ENCODE peak calls at places on chromosomes 7 and 10, in ten cellular contexts. G is choroid plexus epithelial cell, K is prostate gland, E is GM23338, C is brain microvascular endothelial cell, A is uterus, B is bronchial epithelial cell, O is lower leg skin, Q is keratinocyte, H is lung. R is an unnamed sample.

GRCh38 chr7:31058122-31058521 is 6.0 kb downstream of the ADCYAP1R1 start:
- DNase-seq in G (no peak), Q (no peak), E (no peak), A (no peak), B (peak; percentile 23), O (no peak), K (no peak), C (peak; percentile 12), H (no peak), R (no peak)

GRCh38 chr10:15802375-15802949 is 57.8 kb downstream of the MINDY3 start:
- DNase-seq in E (no peak), C (no peak), A (no peak), H (no peak), G (peak; percentile 36), B (no peak), Q (no peak), O (no peak), K (no peak), R (no peak)

GRCh38 chr10:14659626-14660196 is 115.0 kb downstream of the FAM107B start:
- DNase-seq in E (no peak), A (no peak), O (no peak), B (no peak), Q (no peak), C (no peak), H (no peak), G (peak; percentile 30), K (no peak), R (no peak)

GRCh38 chr7:16740623-16740953 is 13.0 kb upstream of the TSPAN13 start:
- DNase-seq in E (no peak), H (no peak), Q (no peak), A (no peak), B (no peak), C (no peak), K (no peak), G (no peak), O (no peak), R (no peak)

GRCh38 chr10:110765513-110766375 is 106.0 kb upstream of the PDCD4 start:
- DNase-seq in C (no peak), A (no peak), G (peak; percentile 68), H (no peak), E (no peak), K (no peak), Q (no peak), O (no peak), B (peak; percentile 65), R (no peak)

GRCh38 chr7:130887182-130888016 is 153.4 kb upstream of the KLF14 start:
- DNase-seq in A (no peak), K (no peak), C (peak; percentile 67), H (no peak), G (peak; percentile 81), Q (no peak), B (peak; percentile 90), E (no peak), O (no peak), R (no peak)

GRCh38 chr7:150435047-150435389 is 15.4 kb upstream of the GIMAP8 start:
- DNase-seq in E (no peak), O (no peak), G (no peak), A (no peak), K (no peak), C (no peak), B (no peak), H (no peak), Q (no peak), R (no peak)

GRCh38 chr10:108783897-108784296 is 1139.4 kb downstream of the XPNPEP1 start:
- DNase-seq in A (no peak), G (peak; percentile 88), O (no peak), C (peak; percentile 0), K (peak; percentile 14), B (peak; percentile 39), H (peak; percentile 39), Q (no peak), E (peak; percentile 84), R (no peak)

GRCh38 chr10:78688945-78689935 is 379.5 kb upstream of the ZMIZ1 start:
- DNase-seq in A (peak; percentile 34), H (no peak), Q (no peak), K (no peak), E (peak; percentile 6), B (no peak), C (no peak), G (peak; percentile 9), O (no peak), R (peak; percentile 61)

GRCh38 chr7:98105942-98106544 is 619 bp upstream of the LMTK2 start:
- DNase-seq in K (no peak), B (peak; percentile 90), H (no peak), O (peak; percentile 21), A (no peak), G (no peak), Q (peak; percentile 92), E (no peak), C (no peak), R (no peak)

GRCh38 chr7:30726296-30727006 is 25.5 kb upstream of the INMT start:
- DNase-seq in E (no peak), B (no peak), H (no peak), Q (no peak), A (no peak), G (no peak), O (no peak), K (no peak), C (no peak), R (no peak)

DNA sequence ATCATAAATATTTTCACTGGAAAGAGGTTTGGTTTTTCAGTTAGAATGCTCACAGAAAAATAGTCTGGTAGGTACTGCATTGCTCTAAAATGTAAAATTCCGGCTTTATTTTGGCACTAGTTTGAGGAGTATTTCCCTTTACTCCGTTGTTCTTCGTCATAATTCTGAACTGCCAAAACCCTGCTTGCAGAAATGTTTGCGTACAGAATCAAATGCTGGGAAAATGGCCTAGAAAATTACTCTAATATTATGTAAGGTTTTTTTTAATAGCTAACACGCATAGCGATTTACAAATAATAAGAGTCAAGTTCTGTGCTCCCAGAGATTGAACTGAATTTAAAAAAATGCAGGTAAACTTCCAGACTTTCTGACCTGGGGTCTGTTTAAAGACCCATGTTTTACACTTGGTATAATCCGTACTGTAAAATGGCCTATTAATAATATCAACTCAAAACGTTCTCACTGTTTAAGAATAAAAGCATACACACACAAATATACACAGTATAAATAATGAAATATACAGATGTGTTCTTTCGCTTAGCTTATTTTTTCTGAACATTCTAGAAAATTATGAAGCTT is 23.6 kb upstream of the ANLN start:
- DNase-seq in H (no peak), G (no peak), K (no peak), B (no peak), O (no peak), Q (no peak), C (no peak), E (no peak), A (no peak), R (no peak)
- H3K4me3 ChIP-seq in H (no peak overlapping the region), G (peak overlapping the region; percentile 87), K (peak overlapping the region; percentile 75), B (peak overlapping the region; percentile 82), O (no peak overlapping the region), Q (peak overlapping the region; percentile 82), C (peak overlapping the region; percentile 82), E (peak overlapping the region; percentile 85), A (peak overlapping the region; percentile 34), R (peak overlapping the region; percentile 76)

GRCh38 chr7:2018786-2019692 is 213.7 kb downstream of the MAD1L1 start:
- DNase-seq in Q (no peak), O (peak; percentile 41), B (peak; percentile 17), E (no peak), G (peak; percentile 64), C (peak; percentile 54), H (no peak), K (no peak), A (no peak), R (peak; percentile 71)
- H3K4me3 ChIP-seq in Q (peak overlapping the region; percentile 34), O (no peak overlapping the region), B (no peak overlapping the region), E (no peak overlapping the region), G (no peak overlapping the region), C (no peak overlapping the region), H (no peak overlapping the region), K (no peak overlapping the region), A (no peak overlapping the region), R (peak overlapping the region; percentile 28)

GRCh38 chr7:4883352-4884144 is at the start of gene RADIL:
- DNase-seq in Q (peak; percentile 11), E (peak; percentile 97), O (peak; percentile 87), H (peak; percentile 95), K (peak; percentile 79), G (peak; percentile 91), A (peak; percentile 97), C (peak; percentile 91), B (peak; percentile 41), R (peak; percentile 95)

GRCh38 chr7:4880218-4880617 is 3.3 kb downstream of the RADIL start:
- DNase-seq in C (no peak), K (no peak), E (no peak), O (no peak), A (no peak), Q (no peak), H (peak; percentile 63), G (peak; percentile 14), B (no peak), R (no peak)

GRCh38 chr7:4879401-4880081 is 4.0 kb downstream of the RADIL start:
- DNase-seq in C (no peak), H (no peak), G (no peak), E (no peak), O (no peak), K (no peak), Q (no peak), B (no peak), A (no peak), R (no peak)

GRCh38 chr7:4882742-4883351 is 669 bp downstream of the RADIL start:
- DNase-seq in C (no peak), O (no peak), B (no peak), K (no peak), G (no peak), Q (no peak), H (no peak), E (peak; percentile 43), A (no peak), R (no peak)

DNA sequence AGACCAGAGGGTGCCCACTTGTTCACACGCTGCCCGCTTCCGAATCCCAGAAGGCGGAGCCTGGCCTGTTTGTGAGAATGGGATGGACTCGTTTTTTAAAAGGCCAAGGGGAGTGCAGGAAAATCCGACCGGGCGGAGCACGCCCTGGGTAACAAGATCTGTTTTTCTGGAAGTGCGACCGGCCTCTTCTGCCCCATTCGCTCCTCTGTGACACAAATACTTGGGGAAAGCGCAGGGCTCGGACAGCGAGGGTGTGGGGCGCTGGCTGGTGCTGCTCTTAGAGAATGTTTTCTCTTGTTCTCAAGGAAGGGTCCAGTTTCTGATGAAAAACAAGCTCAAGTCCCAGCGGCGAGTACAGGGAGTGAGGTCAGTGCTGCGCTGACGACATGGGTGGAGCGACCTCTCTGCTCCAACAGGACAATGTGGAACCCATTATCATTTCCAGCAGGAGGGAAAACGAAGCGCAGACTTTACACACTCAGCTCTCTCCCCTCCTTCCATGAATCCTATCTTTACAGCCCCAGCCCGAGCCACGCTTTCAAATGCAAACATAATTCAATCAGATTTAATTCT is 1.3 kb downstream of the RADIL start:
- DNase-seq in O (peak; percentile 66), K (peak; percentile 13), H (peak; percentile 49), A (peak; percentile 79), E (peak; percentile 74), Q (no peak), C (peak; percentile 72), B (peak; percentile 9), G (peak; percentile 43), R (peak; percentile 93)
- H3K4me3 ChIP-seq in O (peak overlapping the region; percentile 43), K (peak overlapping the region; percentile 39), H (peak overlapping the region; percentile 1), A (peak overlapping the region; percentile 36), E (peak overlapping the region; percentile 92), Q (no peak overlapping the region), C (peak overlapping the region; percentile 38), B (no peak overlapping the region), G (peak overlapping the region; percentile 47), R (peak overlapping the region; percentile 78)

DNA sequence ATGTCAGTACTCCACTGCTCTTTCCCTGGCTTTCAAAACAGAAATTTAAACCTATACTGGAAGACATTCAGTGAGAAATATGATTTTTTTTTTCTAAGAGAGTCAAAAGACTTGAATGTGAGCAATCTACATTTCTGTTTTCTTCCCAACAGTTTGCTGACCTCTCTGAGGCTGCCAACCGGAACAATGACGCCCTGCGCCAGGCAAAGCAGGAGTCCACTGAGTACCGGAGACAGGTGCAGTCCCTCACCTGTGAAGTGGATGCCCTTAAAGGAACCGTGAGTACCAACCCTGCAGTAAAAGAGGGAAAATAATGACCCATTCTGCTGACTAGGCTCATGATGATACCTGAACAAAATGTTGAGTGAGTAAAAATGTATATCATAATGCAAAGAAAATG is 6.5 kb downstream of the VIM start:
- DNase-seq in H (no peak), A (no peak), Q (no peak), B (no peak), C (no peak), K (no peak), O (no peak), G (no peak), E (no peak), R (no peak)
- H3K4me3 ChIP-seq in H (no peak overlapping the region), A (no peak overlapping the region), Q (no peak overlapping the region), B (no peak overlapping the region), C (peak overlapping the region; percentile 99), K (no peak overlapping the region), O (no peak overlapping the region), G (peak overlapping the region; percentile 12), E (no peak overlapping the region), R (peak overlapping the region; percentile 77)

R was measured in right atrium auricular region.